ENCODE peak calls at places on chromosome 1, in nine cellular contexts. U is effector CD8-positive, alpha-beta T cell; H is NCI-H2081 treated with DMSO at 0.1 percent for 48 hours; S is uterus; F is CD4-positive, alpha-beta T cell; C is GM12891; T is ELR; R is germinal center; P is PC-9. V is an unnamed sample.

GRCh38 chr1:88998716-88999115 is 6.3 kb upstream of the KYAT3 start:
- DNase-seq in U (no peak), H (peak), S (no peak), F (no peak), C (no peak), T (peak), R (peak), P (peak), V (no peak)

GRCh38 chr1:202694354-202694753 is 15.9 kb downstream of the SYT2 start:
- DNase-seq in U (no peak), H (no peak), S (no peak), F (no peak), C (no peak), T (no peak), R (no peak), P (no peak), V (no peak)

GRCh38 chr1:3067671-3068399 is 1.2 kb upstream of the PRDM16 start:
- DNase-seq in U (no peak), H (no peak), S (no peak), F (no peak), C (no peak), T (no peak), R (no peak), P (no peak), V (no peak)

GRCh38 chr1:42830631-42831030 is 13.4 kb upstream of the SVBP start:
- DNase-seq in U (no peak), H (no peak), S (no peak), F (no peak), C (no peak), T (no peak), R (no peak), P (no peak), V (no peak)

GRCh38 chr1:28928306-28928987 is 14.1 kb downstream of the EPB41 start:
- DNase-seq in U (no peak), H (peak), S (no peak), F (no peak), C (no peak), T (no peak), R (no peak), P (no peak), V (no peak)

GRCh38 chr1:226406401-226406881 is 1.5 kb downstream of the PARP1 start:
- DNase-seq in U (no peak), H (no peak), S (no peak), F (no peak), C (no peak), T (peak), R (peak), P (peak), V (no peak)

GRCh38 chr1:22461678-22462527 is 10.3 kb downstream of the ZBTB40 start:
- DNase-seq in U (no peak), H (no peak), S (no peak), F (no peak), C (no peak), T (no peak), R (no peak), P (no peak), V (no peak)

GRCh38 chr1:61318319-61319125 is 236.2 kb downstream of the NFIA start:
- DNase-seq in U (no peak), H (no peak), S (peak), F (no peak), C (peak), T (peak), R (no peak), P (no peak), V (no peak)

GRCh38 chr1:167777253-167777618 is 55.5 kb downstream of the MPZL1 start:
- DNase-seq in U (no peak), H (no peak), S (no peak), F (no peak), C (no peak), T (no peak), R (no peak), P (no peak), V (no peak)

GRCh38 chr1:151638074-151638775 is 26.4 kb downstream of the SNX27 start:
- DNase-seq in U (no peak), H (no peak), S (no peak), F (no peak), C (no peak), T (no peak), R (no peak), P (no peak), V (no peak)

GRCh38 chr1:150053911-150054310 is 13.7 kb upstream of the VPS45 start:
- DNase-seq in U (no peak), H (no peak), S (no peak), F (no peak), C (no peak), T (no peak), R (no peak), P (no peak), V (no peak)

GRCh38 chr1:94602312-94602711 is 60.8 kb upstream of the F3 start:
- DNase-seq in U (no peak), H (no peak), S (no peak), F (no peak), C (no peak), T (peak), R (no peak), P (peak), V (no peak)

GRCh38 chr1:84006574-84006973 is 7.6 kb upstream of the TTLL7 start:
- DNase-seq in U (no peak), H (no peak), S (no peak), F (no peak), C (no peak), T (no peak), R (no peak), P (no peak), V (no peak)

GRCh38 chr1:210264521-210265380 is 32.2 kb downstream of the SERTAD4 start:
- DNase-seq in U (no peak), H (no peak), S (no peak), F (no peak), C (no peak), T (peak), R (no peak), P (no peak), V (no peak)

GRCh38 chr1:54575161-54575560 is 27.1 kb downstream of the ACOT11 start:
- DNase-seq in U (no peak), H (no peak), S (no peak), F (no peak), C (no peak), T (no peak), R (no peak), P (no peak), V (no peak)

GRCh38 chr1:204376919-204377799 is 17.4 kb upstream of the PLEKHA6 start:
- DNase-seq in U (no peak), H (no peak), S (no peak), F (no peak), C (no peak), T (no peak), R (no peak), P (peak), V (no peak)